ENCODE peak calls at places on chromosome 6, in nine cellular contexts. One of them, this sample, is unnamed.

GRCh38 chr6:6492675-6493074 is 95.8 kb upstream of the LY86 start:
- DNase-seq in stimulated activated CD8-positive, alpha-beta memory T cell treated with anti-CD3 and anti-CD28 coated beads, Interleukin-7, amount 100 ng/mL, for 24 hours: no peak
- DNase-seq in RCC 7860: no peak
- DNase-seq in CD4-positive, alpha-beta T cell: no peak
- DNase-seq in choroid plexus epithelial cell: no peak
- DNase-seq in stimulated activated CD4-positive, alpha-beta T cell treated with anti-CD3 and anti-CD28 coated beads, Interleukin-1b, Interleukin-23, amount 100 ng/mL, for 24 hours: no peak
- DNase-seq in NCI-H748 treated with DMSO at 0.1 percent for 48 hours: no peak
- DNase-seq in stomach: no peak
- DNase-seq in glutamatergic neuron: no peak
- DNase-seq in this sample: no peak

GRCh38 chr6:168282985-168283685 is 36.4 kb downstream of the DACT2 start:
- DNase-seq in stimulated activated CD8-positive, alpha-beta memory T cell treated with anti-CD3 and anti-CD28 coated beads, Interleukin-7, amount 100 ng/mL, for 24 hours: no peak
- DNase-seq in RCC 7860: no peak
- DNase-seq in CD4-positive, alpha-beta T cell: no peak
- DNase-seq in choroid plexus epithelial cell: no peak
- DNase-seq in stimulated activated CD4-positive, alpha-beta T cell treated with anti-CD3 and anti-CD28 coated beads, Interleukin-1b, Interleukin-23, amount 100 ng/mL, for 24 hours: no peak
- DNase-seq in NCI-H748 treated with DMSO at 0.1 percent for 48 hours: no peak
- DNase-seq in stomach: no peak
- DNase-seq in glutamatergic neuron: no peak
- DNase-seq in this sample: peak

GRCh38 chr6:131292145-131292938 is 157.1 kb downstream of the AKAP7 start:
- DNase-seq in stimulated activated CD8-positive, alpha-beta memory T cell treated with anti-CD3 and anti-CD28 coated beads, Interleukin-7, amount 100 ng/mL, for 24 hours: no peak
- DNase-seq in RCC 7860: no peak
- DNase-seq in CD4-positive, alpha-beta T cell: no peak
- DNase-seq in choroid plexus epithelial cell: no peak
- DNase-seq in stimulated activated CD4-positive, alpha-beta T cell treated with anti-CD3 and anti-CD28 coated beads, Interleukin-1b, Interleukin-23, amount 100 ng/mL, for 24 hours: no peak
- DNase-seq in NCI-H748 treated with DMSO at 0.1 percent for 48 hours: no peak
- DNase-seq in stomach: no peak
- DNase-seq in glutamatergic neuron: no peak
- DNase-seq in this sample: no peak

GRCh38 chr6:12071064-12071615 is 59.0 kb downstream of the HIVEP1 start:
- DNase-seq in stimulated activated CD8-positive, alpha-beta memory T cell treated with anti-CD3 and anti-CD28 coated beads, Interleukin-7, amount 100 ng/mL, for 24 hours: no peak
- DNase-seq in RCC 7860: no peak
- DNase-seq in CD4-positive, alpha-beta T cell: no peak
- DNase-seq in choroid plexus epithelial cell: no peak
- DNase-seq in stimulated activated CD4-positive, alpha-beta T cell treated with anti-CD3 and anti-CD28 coated beads, Interleukin-1b, Interleukin-23, amount 100 ng/mL, for 24 hours: no peak
- DNase-seq in NCI-H748 treated with DMSO at 0.1 percent for 48 hours: no peak
- DNase-seq in stomach: no peak
- DNase-seq in glutamatergic neuron: no peak
- DNase-seq in this sample: no peak

GRCh38 chr6:29519291-29520010 is 31.7 kb upstream of the MAS1L start:
- DNase-seq in stimulated activated CD8-positive, alpha-beta memory T cell treated with anti-CD3 and anti-CD28 coated beads, Interleukin-7, amount 100 ng/mL, for 24 hours: no peak
- DNase-seq in RCC 7860: no peak
- DNase-seq in CD4-positive, alpha-beta T cell: no peak
- DNase-seq in choroid plexus epithelial cell: no peak
- DNase-seq in stimulated activated CD4-positive, alpha-beta T cell treated with anti-CD3 and anti-CD28 coated beads, Interleukin-1b, Interleukin-23, amount 100 ng/mL, for 24 hours: no peak
- DNase-seq in NCI-H748 treated with DMSO at 0.1 percent for 48 hours: no peak
- DNase-seq in stomach: no peak
- DNase-seq in glutamatergic neuron: no peak
- DNase-seq in this sample: no peak

GRCh38 chr6:108359901-108360882 is 65.3 kb downstream of the AFG1L start:
- DNase-seq in stimulated activated CD8-positive, alpha-beta memory T cell treated with anti-CD3 and anti-CD28 coated beads, Interleukin-7, amount 100 ng/mL, for 24 hours: no peak
- DNase-seq in RCC 7860: no peak
- DNase-seq in CD4-positive, alpha-beta T cell: no peak
- DNase-seq in choroid plexus epithelial cell: peak
- DNase-seq in stimulated activated CD4-positive, alpha-beta T cell treated with anti-CD3 and anti-CD28 coated beads, Interleukin-1b, Interleukin-23, amount 100 ng/mL, for 24 hours: no peak
- DNase-seq in NCI-H748 treated with DMSO at 0.1 percent for 48 hours: no peak
- DNase-seq in stomach: no peak
- DNase-seq in glutamatergic neuron: no peak
- DNase-seq in this sample: peak

GRCh38 chr6:136582702-136583471 is 32.7 kb upstream of the MAP7 start:
- DNase-seq in stimulated activated CD8-positive, alpha-beta memory T cell treated with anti-CD3 and anti-CD28 coated beads, Interleukin-7, amount 100 ng/mL, for 24 hours: no peak
- DNase-seq in RCC 7860: peak
- DNase-seq in CD4-positive, alpha-beta T cell: no peak
- DNase-seq in choroid plexus epithelial cell: peak
- DNase-seq in stimulated activated CD4-positive, alpha-beta T cell treated with anti-CD3 and anti-CD28 coated beads, Interleukin-1b, Interleukin-23, amount 100 ng/mL, for 24 hours: no peak
- DNase-seq in NCI-H748 treated with DMSO at 0.1 percent for 48 hours: peak
- DNase-seq in stomach: no peak
- DNase-seq in glutamatergic neuron: no peak
- DNase-seq in this sample: peak

GRCh38 chr6:45727228-45727627 is 288.4 kb downstream of the CLIC5 start:
- DNase-seq in stimulated activated CD8-positive, alpha-beta memory T cell treated with anti-CD3 and anti-CD28 coated beads, Interleukin-7, amount 100 ng/mL, for 24 hours: no peak
- DNase-seq in RCC 7860: no peak
- DNase-seq in CD4-positive, alpha-beta T cell: no peak
- DNase-seq in choroid plexus epithelial cell: no peak
- DNase-seq in stimulated activated CD4-positive, alpha-beta T cell treated with anti-CD3 and anti-CD28 coated beads, Interleukin-1b, Interleukin-23, amount 100 ng/mL, for 24 hours: no peak
- DNase-seq in NCI-H748 treated with DMSO at 0.1 percent for 48 hours: no peak
- DNase-seq in stomach: no peak
- DNase-seq in glutamatergic neuron: no peak
- DNase-seq in this sample: no peak